ENCODE peak calls at places on chromosome 11, in six cellular contexts. A is transverse colon, L is K562, N is WERI-Rb-1, K is activated T-cell treated with anti-CD3 and anti-CD28 coated beads for 1 hour, H is HEK293T. U is an unnamed sample.
A peak's percentile ranks its signal among the peaks of the same experiment; 100 is the strongest.

GRCh38 chr11:2581151-2581930 is 118.5 kb downstream of the KCNQ1OT1 start:
- DNase-seq in A (peak; percentile 9), L (no peak), N (peak; percentile 6), K (no peak), H (no peak), U (no peak)

GRCh38 chr11:69442807-69443137 is 38.7 kb upstream of the LINC01488 start:
- DNase-seq in A (no peak), L (peak; percentile 66), N (no peak), K (no peak), H (no peak), U (no peak)

GRCh38 chr11:65352783-65353182 is 1.8 kb upstream of the TIGD3 start:
- DNase-seq in A (no peak), L (no peak), N (no peak), K (no peak), H (no peak), U (no peak)

GRCh38 chr11:124900464-124900863 is 2.8 kb upstream of the ROBO4 start:
- DNase-seq in A (no peak), L (no peak), N (no peak), K (no peak), H (no peak), U (no peak)

GRCh38 chr11:119891392-119891791 is 162.4 kb upstream of the NECTIN1 start:
- DNase-seq in A (no peak), L (no peak), N (peak; percentile 24), K (no peak), H (no peak), U (no peak)

GRCh38 chr11:100930185-100930778 is 199.3 kb downstream of the PGR start:
- DNase-seq in A (no peak), L (peak; percentile 33), N (no peak), K (no peak), H (peak; percentile 27), U (no peak)

GRCh38 chr11:65791719-65792213 is 4.9 kb downstream of the OVOL1 start:
- DNase-seq in A (peak; percentile 87), L (no peak), N (no peak), K (peak; percentile 15), H (no peak), U (peak; percentile 73)

GRCh38 chr11:16860632-16861031 is 122.2 kb downstream of the C11orf58 start:
- DNase-seq in A (no peak), L (peak; percentile 46), N (no peak), K (no peak), H (no peak), U (no peak)

GRCh38 chr11:1197431-1197885 is 25.4 kb upstream of the MUC5B start:
- DNase-seq in A (peak; percentile 5), L (peak; percentile 1), N (no peak), K (no peak), H (no peak), U (no peak)

GRCh38 chr11:62974848-62975522 is 9.8 kb downstream of the SLC22A6 start:
- DNase-seq in A (peak; percentile 85), L (peak; percentile 48), N (peak; percentile 68), K (no peak), H (peak; percentile 77), U (no peak)

GRCh38 chr11:119788096-119788883 is 59.3 kb upstream of the NECTIN1 start:
- DNase-seq in A (no peak), L (no peak), N (no peak), K (no peak), H (no peak), U (no peak)

GRCh38 chr11:57641011-57641410 is 8.7 kb downstream of the YPEL4 start:
- DNase-seq in A (no peak), L (peak; percentile 67), N (no peak), K (no peak), H (peak; percentile 49), U (no peak)

GRCh38 chr11:74492084-74492483 is 1.4 kb downstream of the LIPT2 start:
- DNase-seq in A (no peak), L (no peak), N (no peak), K (no peak), H (no peak), U (no peak)

GRCh38 chr11:65262775-65263174 is 1.0 kb downstream of the POLA2 start:
- DNase-seq in A (no peak), L (peak; percentile 22), N (no peak), K (no peak), H (no peak), U (no peak)

GRCh38 chr11:17770048-17770652 is 35.6 kb downstream of the KCNC1 start:
- DNase-seq in A (peak; percentile 87), L (peak; percentile 60), N (peak; percentile 48), K (no peak), H (no peak), U (no peak)

GRCh38 chr11:61586792-61587430 is 6.0 kb upstream of the SYT7 start:
- DNase-seq in A (no peak), L (no peak), N (peak; percentile 95), K (no peak), H (no peak), U (no peak)

GRCh38 chr11:62850911-62851806 is 11.8 kb upstream of the WDR74 start:
- DNase-seq in A (no peak), L (no peak), N (no peak), K (no peak), H (no peak), U (no peak)

GRCh38 chr11:94134651-94135512 is 6.2 kb downstream of the PANX1 start:
- DNase-seq in A (peak; percentile 55), L (peak; percentile 47), N (no peak), K (no peak), H (no peak), U (no peak)

GRCh38 chr11:65013692-65014145 is 241 bp upstream of the ARL2 start:
- DNase-seq in A (peak; percentile 92), L (peak; percentile 94), N (peak; percentile 96), K (peak; percentile 71), H (peak; percentile 91), U (peak; percentile 69)

GRCh38 chr11:116162086-116162485 is 610.7 kb downstream of the BUD13 start:
- DNase-seq in A (no peak), L (no peak), N (no peak), K (no peak), H (no peak), U (no peak)

GRCh38 chr11:568306-569259 is 7.7 kb upstream of the PHRF1 start:
- DNase-seq in A (peak; percentile 95), L (peak; percentile 97), N (peak; percentile 95), K (peak; percentile 85), H (peak; percentile 94), U (peak; percentile 58)

GRCh38 chr11:134266841-134267251 is 9.3 kb upstream of the GLB1L3 start:
- DNase-seq in A (no peak), L (no peak), N (no peak), K (no peak), H (no peak), U (no peak)

GRCh38 chr11:59545179-59546020 is 34.1 kb downstream of the OR4D9 start:
- DNase-seq in A (no peak), L (peak; percentile 91), N (no peak), K (no peak), H (no peak), U (no peak)

GRCh38 chr11:1652778-1653540 is 23.4 kb downstream of the KRTAP5-5 start:
- DNase-seq in A (peak; percentile 77), L (peak; percentile 87), N (peak; percentile 60), K (peak; percentile 77), H (peak; percentile 90), U (no peak)

GRCh38 chr11:69137148-69137844 is 18.4 kb upstream of the SMIM38 start:
- DNase-seq in A (no peak), L (no peak), N (no peak), K (no peak), H (no peak), U (no peak)

GRCh38 chr11:31810779-31811647 is at the start of gene PAX6:
- DNase-seq in A (peak; percentile 22), L (peak; percentile 84), N (no peak), K (no peak), H (peak; percentile 76), U (peak; percentile 5)

GRCh38 chr11:109668973-109669634 is 247.1 kb downstream of the C11orf87 start:
- DNase-seq in A (no peak), L (no peak), N (no peak), K (no peak), H (no peak), U (no peak)

GRCh38 chr11:121514401-121514981 is 61.7 kb upstream of the SORL1-AS1 start:
- DNase-seq in A (no peak), L (no peak), N (no peak), K (no peak), H (no peak), U (no peak)

GRCh38 chr11:67492801-67493547 is 10.1 kb downstream of the AIP start:
- DNase-seq in A (no peak), L (peak; percentile 55), N (peak; percentile 44), K (no peak), H (no peak), U (no peak)

GRCh38 chr11:28983780-28984179 is 875.6 kb downstream of the METTL15 start:
- DNase-seq in A (no peak), L (no peak), N (no peak), K (no peak), H (no peak), U (no peak)